ENCODE peak calls at places on chromosomes 4 and X, in seven cellular contexts. I is A549, R is Peyer's patch, U is transverse colon, A is left ventricle myocardium inferior, Q is adrenal gland, Z is stomach. S is an unnamed sample.

GRCh38 chr4:173415092-173415491 is 16.2 kb upstream of the SCRG1 start:
- DNase-seq in U (no peak), Z (no peak), R (no peak), I (no peak), Q (no peak), A (no peak), S (no peak)

GRCh38 chr4:8308856-8309771 is 39.6 kb downstream of the HTRA3 start:
- DNase-seq in Z (no peak), Q (no peak), U (no peak), R (peak; percentile 55), A (peak; percentile 81), I (no peak), S (peak; percentile 64)

GRCh38 chrX:78476701-78477100 is 149.3 kb upstream of the CYSLTR1 start:
- DNase-seq in R (no peak), Q (no peak), Z (no peak), U (no peak), A (no peak), I (no peak), S (no peak)

GRCh38 chr4:41819621-41820020 is 71.1 kb upstream of the PHOX2B start:
- DNase-seq in U (no peak), I (no peak), R (no peak), A (no peak), Z (no peak), Q (no peak), S (no peak)

GRCh38 chrX:21802844-21803243 is 36.6 kb upstream of the MBTPS2 start:
- DNase-seq in I (no peak), Z (no peak), A (no peak), Q (no peak), U (no peak), R (no peak), S (no peak)

GRCh38 chr4:67393699-67394281 is 151.5 kb downstream of the CENPC start:
- DNase-seq in Z (no peak), I (peak; percentile 5), R (no peak), U (no peak), A (no peak), Q (peak; percentile 43), S (no peak)

GRCh38 chrX:119127643-119128042 is at the start of gene KIAA1210:
- DNase-seq in A (no peak), U (no peak), Q (no peak), Z (no peak), R (no peak), I (no peak), S (no peak)

GRCh38 chr4:8747896-8748575 is 123.6 kb downstream of the HMX1 start:
- DNase-seq in A (no peak), Q (no peak), I (no peak), R (peak; percentile 26), U (no peak), Z (no peak), S (peak; percentile 57)

GRCh38 chr4:128388352-128388630 is 100.7 kb upstream of the PGRMC2 start:
- DNase-seq in A (no peak), Z (no peak), U (no peak), I (no peak), R (no peak), Q (no peak), S (no peak)

GRCh38 chr4:157572951-157573350 is 352.4 kb downstream of the GRIA2 start:
- DNase-seq in Z (no peak), A (no peak), R (no peak), U (no peak), I (no peak), Q (no peak), S (no peak)

GRCh38 chr4:88791274-88791673 is 93.6 kb upstream of the NAP1L5 start:
- DNase-seq in R (no peak), U (no peak), Q (no peak), Z (no peak), A (no peak), I (no peak), S (no peak)

GRCh38 chr4:188534917-188535316 is 395.7 kb downstream of the TRIML1 start:
- DNase-seq in U (no peak), A (no peak), Z (no peak), R (no peak), Q (no peak), I (no peak), S (no peak)

GRCh38 chr4:151930372-151930771 is 169.6 kb upstream of the GATB start:
- DNase-seq in A (peak; percentile 17), Z (no peak), Q (no peak), I (no peak), U (no peak), R (no peak), S (no peak)

GRCh38 chr4:108029731-108030130 is 40.0 kb downstream of the HADH start:
- DNase-seq in A (no peak), R (no peak), Q (no peak), Z (no peak), I (no peak), U (no peak), S (no peak)

GRCh38 chrX:151227637-151228036 is 51.3 kb downstream of the GPR50 start:
- DNase-seq in Q (no peak), I (no peak), R (no peak), U (no peak), A (no peak), Z (no peak), S (no peak)

GRCh38 chr4:130722370-130722769 is 1626.4 kb downstream of the C4orf33 start:
- DNase-seq in Q (no peak), I (no peak), Z (no peak), U (no peak), R (no peak), A (no peak), S (no peak)

GRCh38 chr4:84286048-84286447 is 213.0 kb downstream of the NKX6-1 start:
- DNase-seq in U (no peak), I (no peak), Q (no peak), R (no peak), Z (no peak), A (no peak), S (no peak)

DNA sequence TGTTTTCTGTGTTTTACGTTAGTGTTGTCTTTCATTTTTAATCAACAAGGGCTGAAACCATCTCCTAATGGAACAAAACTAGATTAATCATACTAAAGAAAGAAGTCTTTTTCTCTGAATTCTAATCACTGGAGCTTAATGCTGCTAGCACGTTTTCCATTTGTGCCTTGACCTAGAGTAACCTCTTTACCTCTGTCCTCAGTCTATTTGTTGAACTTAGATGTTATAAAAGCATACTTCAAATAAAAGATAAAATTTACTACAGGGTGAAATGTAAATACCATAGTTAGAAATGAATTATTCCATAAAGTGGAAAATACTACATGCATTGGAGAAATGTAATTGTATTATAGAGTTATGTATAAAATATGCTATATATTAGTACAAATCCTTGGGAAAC is 207.1 kb downstream of the NKX6-1 start:
- DNase-seq in A (no peak), I (no peak), U (no peak), Z (no peak), R (no peak), Q (no peak), S (no peak)
- H3K4me1 ChIP-seq in A (no peaks in the 10 kb centered on the region), I (no peaks in the 10 kb centered on the region), U (peaks cover 5% of the 10 kb centered on the region), Z (no peaks in the 10 kb centered on the region), R (no peaks in the 10 kb centered on the region), Q (no peaks in the 10 kb centered on the region), S (no peaks in the 10 kb centered on the region)

GRCh38 chrX:75522565-75523411 is at the start of gene ZDHHC15:
- DNase-seq in U (peak; percentile 17), A (peak; percentile 54), Z (peak; percentile 55), I (no peak), R (no peak), Q (peak; percentile 71), S (peak; percentile 81)
- H3K4me3 ChIP-seq in U (peak within 1 kb of the TSS; percentile 31), A (peak within 1 kb of the TSS; percentile 70), Z (peak within 1 kb of the TSS; percentile 45), I (no peak within 1 kb of the TSS), R (peak within 1 kb of the TSS; percentile 18), Q (peak within 1 kb of the TSS; percentile 60), S (peak within 1 kb of the TSS; percentile 76)

GRCh38 chrX:155216179-155216939 is at the start of gene VBP1:
- DNase-seq in Q (peak; percentile 92), R (peak; percentile 90), U (peak; percentile 90), Z (peak; percentile 90), A (peak; percentile 90), I (peak; percentile 90), S (peak; percentile 82)
- TF ChIP-seq CTCF in Q (peak; percentile 30), R (no peak), U (peak; percentile 50), Z (no peak), A (peak; percentile 63), I (peak; percentile 39), S (peak; percentile 13)

GRCh38 chr4:153019906-153020305 is 83.8 kb downstream of the FHDC1 start:
- DNase-seq in A (no peak), U (no peak), R (no peak), Z (no peak), I (no peak), Q (no peak), S (no peak)
- H3K4me1 ChIP-seq in A (no peaks in the 10 kb centered on the region), U (peaks cover 7% of the 10 kb centered on the region), R (no peaks in the 10 kb centered on the region), Z (no peaks in the 10 kb centered on the region), I (no peaks in the 10 kb centered on the region), Q (no peaks in the 10 kb centered on the region), S (no peaks in the 10 kb centered on the region)

GRCh38 chr4:146648384-146648783 is 9.7 kb downstream of the POU4F2 start:
- DNase-seq in R (no peak), Z (no peak), A (no peak), Q (no peak), U (no peak), I (no peak), S (no peak)
- H3K4me3 ChIP-seq in R (no peak overlapping the region), Z (no peak overlapping the region), A (no peak overlapping the region), Q (no peak overlapping the region), U (no peak overlapping the region), I (no peak overlapping the region), S (no peak overlapping the region)

DNA sequence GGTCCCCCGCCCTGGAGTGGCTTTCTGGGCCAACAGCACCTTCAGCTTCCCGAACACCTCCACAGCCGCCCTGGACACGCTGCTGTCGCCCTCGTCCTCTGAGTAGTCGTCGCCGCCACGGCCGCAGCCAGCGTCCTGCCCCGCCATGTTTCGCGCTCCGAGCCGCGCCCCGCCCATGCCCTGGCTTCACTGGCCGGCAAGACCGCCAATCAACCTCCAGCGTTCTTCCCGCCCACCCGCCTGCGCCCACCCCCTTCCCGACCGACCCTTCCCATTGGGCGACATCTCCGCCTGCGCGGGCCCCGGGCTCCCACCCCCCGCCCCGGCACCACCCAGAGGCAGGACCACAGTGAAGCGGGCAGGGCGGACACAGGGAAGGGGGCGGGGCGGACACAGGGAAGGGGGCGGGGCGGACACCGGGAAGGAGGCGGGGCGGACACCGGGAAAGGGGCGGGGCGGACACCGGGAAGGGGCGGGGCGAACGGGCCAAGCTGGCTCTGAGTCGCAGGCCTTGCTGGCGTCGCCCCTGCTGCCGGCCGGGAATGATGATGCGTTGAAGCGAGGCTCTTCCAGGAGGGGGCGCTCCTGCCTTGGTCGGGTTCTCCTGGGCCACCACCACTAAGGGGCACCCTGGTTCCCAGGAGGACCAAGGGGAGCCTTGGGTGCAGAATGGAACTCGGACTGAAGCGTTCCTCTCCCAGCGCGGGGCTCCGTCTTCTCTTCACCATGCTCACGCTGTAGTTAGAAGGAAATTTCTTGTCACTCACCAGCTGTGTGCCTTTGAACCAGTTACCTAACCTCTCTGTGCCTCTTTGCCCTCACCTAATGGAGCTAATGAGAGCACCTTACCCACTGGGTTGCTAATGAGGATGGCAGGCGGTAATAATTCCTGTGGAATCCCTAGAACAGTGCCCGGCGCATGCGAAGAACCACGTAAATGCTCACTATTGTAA is at the start of gene HAUS7:
- DNase-seq in A (peak; percentile 86), Q (peak; percentile 91), R (peak; percentile 91), Z (peak; percentile 86), U (peak; percentile 88), I (peak; percentile 85), S (peak; percentile 61)
- TF ChIP-seq CTCF in A (peak; percentile 74), Q (peak; percentile 71), R (peak; percentile 35), Z (no peak), U (peak; percentile 62), I (peak; percentile 77), S (peak; percentile 62)

GRCh38 chrX:153723351-153724251 is 586 bp downstream of the BCAP31 start:
- DNase-seq in U (peak; percentile 55), R (peak; percentile 70), Z (peak; percentile 48), Q (no peak), A (no peak), I (peak; percentile 66), S (no peak)
- H3K4me1 ChIP-seq in U (peaks cover 46% of the 10 kb centered on the region), R (peaks cover 19% of the 10 kb centered on the region), Z (peaks cover 64% of the 10 kb centered on the region), Q (peaks cover 37% of the 10 kb centered on the region), A (peaks cover 63% of the 10 kb centered on the region), I (peaks cover 25% of the 10 kb centered on the region), S (peaks cover 26% of the 10 kb centered on the region)